ENCODE peak calls at places on chromosome 1, in ten cellular contexts. One of them, this sample, is unnamed. For H3K4me1, the result is how much of the 10 kb centered on the place peaks cover.

GRCh38 chr1:232873931-232874330 is 68.7 kb downstream of the MAP10 start:
- DNase-seq in colonic mucosa: no peak
- DNase-seq in IMR-90: no peak
- DNase-seq in thoracic aorta: no peak
- DNase-seq in cardiac muscle cell: no peak
- DNase-seq in heart left ventricle: no peak
- DNase-seq in neuronal stem cell: no peak
- DNase-seq in PC-9: no peak
- DNase-seq in CD8-positive, alpha-beta T cell: no peak
- DNase-seq in SK-N-SH: no peak
- DNase-seq in this sample: no peak

GRCh38 chr1:11571906-11572616 is 82.2 kb downstream of the FBXO2 start:
- DNase-seq in colonic mucosa: no peak
- DNase-seq in IMR-90: no peak
- DNase-seq in thoracic aorta: no peak
- DNase-seq in cardiac muscle cell: no peak
- DNase-seq in heart left ventricle: no peak
- DNase-seq in neuronal stem cell: no peak
- DNase-seq in PC-9: no peak
- DNase-seq in CD8-positive, alpha-beta T cell: no peak
- DNase-seq in SK-N-SH: no peak
- DNase-seq in this sample: no peak

GRCh38 chr1:209434066-209434465 is 149.4 kb upstream of the CAMK1G start:
- DNase-seq in colonic mucosa: no peak
- DNase-seq in IMR-90: no peak
- DNase-seq in thoracic aorta: no peak
- DNase-seq in cardiac muscle cell: peak
- DNase-seq in heart left ventricle: no peak
- DNase-seq in neuronal stem cell: no peak
- DNase-seq in PC-9: peak
- DNase-seq in CD8-positive, alpha-beta T cell: no peak
- DNase-seq in SK-N-SH: no peak
- DNase-seq in this sample: no peak

GRCh38 chr1:151325646-151326429 is 1.4 kb downstream of the PI4KB start:
- DNase-seq in colonic mucosa: no peak
- DNase-seq in IMR-90: peak
- DNase-seq in thoracic aorta: no peak
- DNase-seq in cardiac muscle cell: no peak
- DNase-seq in heart left ventricle: no peak
- DNase-seq in neuronal stem cell: no peak
- DNase-seq in PC-9: peak
- DNase-seq in CD8-positive, alpha-beta T cell: no peak
- DNase-seq in SK-N-SH: no peak
- DNase-seq in this sample: peak

GRCh38 chr1:108817016-108817415 is 39.9 kb downstream of the AKNAD1 start:
- DNase-seq in colonic mucosa: no peak
- DNase-seq in IMR-90: peak
- DNase-seq in thoracic aorta: no peak
- DNase-seq in cardiac muscle cell: peak
- DNase-seq in heart left ventricle: peak
- DNase-seq in neuronal stem cell: no peak
- DNase-seq in PC-9: peak
- DNase-seq in CD8-positive, alpha-beta T cell: no peak
- DNase-seq in SK-N-SH: no peak
- DNase-seq in this sample: peak

GRCh38 chr1:119000371-119001180 is 12.4 kb upstream of the TBX15 start:
- DNase-seq in colonic mucosa: no peak
- DNase-seq in IMR-90: no peak
- DNase-seq in thoracic aorta: no peak
- DNase-seq in cardiac muscle cell: no peak
- DNase-seq in heart left ventricle: peak
- DNase-seq in neuronal stem cell: no peak
- DNase-seq in PC-9: no peak
- DNase-seq in CD8-positive, alpha-beta T cell: no peak
- DNase-seq in SK-N-SH: no peak
- DNase-seq in this sample: no peak

GRCh38 chr1:173414136-173414535 is 63.0 kb upstream of the PRDX6 start:
- DNase-seq in colonic mucosa: no peak
- DNase-seq in IMR-90: no peak
- DNase-seq in thoracic aorta: no peak
- DNase-seq in cardiac muscle cell: no peak
- DNase-seq in heart left ventricle: no peak
- DNase-seq in neuronal stem cell: no peak
- DNase-seq in PC-9: no peak
- DNase-seq in CD8-positive, alpha-beta T cell: no peak
- DNase-seq in SK-N-SH: no peak
- DNase-seq in this sample: no peak

GRCh38 chr1:151773698-151774097 is 10.4 kb upstream of the MRPL9 start:
- DNase-seq in colonic mucosa: no peak
- DNase-seq in IMR-90: peak
- DNase-seq in thoracic aorta: no peak
- DNase-seq in cardiac muscle cell: peak
- DNase-seq in heart left ventricle: no peak
- DNase-seq in neuronal stem cell: no peak
- DNase-seq in PC-9: peak
- DNase-seq in CD8-positive, alpha-beta T cell: no peak
- DNase-seq in SK-N-SH: no peak
- DNase-seq in this sample: no peak

GRCh38 chr1:20187103-20187812 is 940 bp upstream of the PLA2G2C start:
- DNase-seq in colonic mucosa: peak
- DNase-seq in IMR-90: no peak
- DNase-seq in thoracic aorta: no peak
- DNase-seq in cardiac muscle cell: no peak
- DNase-seq in heart left ventricle: no peak
- DNase-seq in neuronal stem cell: no peak
- DNase-seq in PC-9: peak
- DNase-seq in CD8-positive, alpha-beta T cell: no peak
- DNase-seq in SK-N-SH: no peak
- DNase-seq in this sample: no peak

GRCh38 chr1:32487182-32487581 is 22.3 kb downstream of the ZBTB8B start:
- DNase-seq in colonic mucosa: no peak
- DNase-seq in IMR-90: no peak
- DNase-seq in thoracic aorta: no peak
- DNase-seq in cardiac muscle cell: no peak
- DNase-seq in heart left ventricle: no peak
- DNase-seq in neuronal stem cell: no peak
- DNase-seq in PC-9: peak
- DNase-seq in CD8-positive, alpha-beta T cell: no peak
- DNase-seq in SK-N-SH: no peak
- DNase-seq in this sample: no peak

DNA sequence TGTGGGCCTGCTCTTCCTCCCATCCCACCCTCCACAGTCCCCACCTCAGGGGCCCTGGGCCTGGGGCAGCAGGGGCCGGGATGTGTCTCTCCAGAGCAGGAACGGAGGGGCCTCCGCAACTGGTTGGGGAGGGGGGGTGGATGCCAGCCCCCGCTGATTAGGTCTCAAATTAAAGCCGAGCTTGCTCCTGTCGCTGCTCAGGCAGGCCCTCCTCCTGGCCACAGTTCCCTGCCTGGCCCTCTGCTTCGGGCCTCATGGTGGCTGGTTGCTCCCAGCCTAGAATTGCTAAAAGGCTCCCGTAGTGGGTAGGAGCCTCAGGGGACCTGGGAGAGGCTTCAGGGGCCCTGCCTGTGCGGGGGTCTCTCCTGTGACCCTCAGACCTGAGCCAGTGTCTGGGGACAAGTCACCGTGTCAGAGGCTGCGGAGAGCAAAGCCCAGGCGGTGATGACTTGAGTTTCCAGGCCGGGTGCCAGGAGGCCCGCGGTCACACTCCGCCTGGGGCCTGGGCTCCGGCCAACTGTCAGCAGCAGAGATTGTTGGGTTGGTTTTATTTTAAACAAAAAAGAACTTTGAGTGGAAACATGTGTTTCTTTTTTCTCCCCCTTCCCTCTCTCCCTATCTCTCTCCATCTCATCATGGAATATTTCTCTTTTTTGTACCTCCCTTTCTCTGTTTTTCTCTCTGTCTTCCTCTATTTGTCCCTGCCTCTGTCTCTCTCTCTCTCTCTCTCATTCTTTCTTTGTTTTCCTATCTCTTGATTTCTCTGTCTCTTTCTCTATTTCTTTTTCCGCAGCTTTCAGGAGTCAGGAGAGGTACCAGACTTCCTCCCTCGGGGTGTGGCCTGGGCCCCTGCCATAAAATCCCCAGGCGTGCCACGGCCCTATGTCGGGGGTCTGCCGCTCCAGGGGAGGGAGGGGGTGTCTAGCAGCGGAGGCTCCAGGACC is 20.0 kb upstream of the EPHA2 start:
- DNase-seq in colonic mucosa: peak
- DNase-seq in IMR-90: peak
- DNase-seq in thoracic aorta: peak
- DNase-seq in cardiac muscle cell: peak
- DNase-seq in heart left ventricle: peak
- DNase-seq in neuronal stem cell: no peak
- DNase-seq in PC-9: peak
- DNase-seq in CD8-positive, alpha-beta T cell: no peak
- DNase-seq in SK-N-SH: peak
- DNase-seq in this sample: peak
- H3K4me1 ChIP-seq in colonic mucosa: under half
- H3K4me1 ChIP-seq in IMR-90: under half
- H3K4me1 ChIP-seq in thoracic aorta: under half
- H3K4me1 ChIP-seq in cardiac muscle cell: under half
- H3K4me1 ChIP-seq in heart left ventricle: under half
- H3K4me1 ChIP-seq in neuronal stem cell: under half
- H3K4me1 ChIP-seq in PC-9: half or more
- H3K4me1 ChIP-seq in CD8-positive, alpha-beta T cell: under half
- H3K4me1 ChIP-seq in SK-N-SH: under half
- H3K4me1 ChIP-seq in this sample: half or more

DNA sequence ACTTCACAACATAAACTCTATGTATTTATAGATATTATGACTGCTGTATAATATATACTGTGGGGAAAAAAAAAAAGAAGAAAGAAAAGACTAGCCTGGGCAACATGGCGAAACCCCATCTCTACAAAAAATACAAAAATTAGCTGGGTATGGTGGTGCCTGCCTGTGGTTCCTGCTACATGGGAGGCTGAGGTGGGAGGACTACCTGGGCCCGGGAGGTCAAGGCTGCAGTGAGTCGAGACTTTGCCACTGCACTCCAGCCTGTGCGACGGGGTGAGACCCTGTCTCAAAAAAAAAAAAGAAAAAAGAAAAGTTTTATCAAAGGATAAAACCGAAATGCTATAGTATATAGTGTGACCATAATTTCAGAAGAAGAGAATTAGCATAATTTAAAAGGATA is 2.7 kb downstream of the EXOC8 start:
- DNase-seq in colonic mucosa: no peak
- DNase-seq in IMR-90: no peak
- DNase-seq in thoracic aorta: no peak
- DNase-seq in cardiac muscle cell: no peak
- DNase-seq in heart left ventricle: no peak
- DNase-seq in neuronal stem cell: no peak
- DNase-seq in PC-9: no peak
- DNase-seq in CD8-positive, alpha-beta T cell: no peak
- DNase-seq in SK-N-SH: no peak
- DNase-seq in this sample: no peak
- H3K4me3 ChIP-seq in colonic mucosa: no peak
- H3K4me3 ChIP-seq in IMR-90: peak
- H3K4me3 ChIP-seq in thoracic aorta: peak
- H3K4me3 ChIP-seq in cardiac muscle cell: peak
- H3K4me3 ChIP-seq in heart left ventricle: peak
- H3K4me3 ChIP-seq in neuronal stem cell: no peak
- H3K4me3 ChIP-seq in PC-9: peak
- H3K4me3 ChIP-seq in CD8-positive, alpha-beta T cell: no peak
- H3K4me3 ChIP-seq in SK-N-SH: peak
- H3K4me3 ChIP-seq in this sample: no peak

GRCh38 chr1:111618953-111619634 is 495 bp upstream of the RAP1A start:
- DNase-seq in colonic mucosa: no peak
- DNase-seq in IMR-90: no peak
- DNase-seq in thoracic aorta: no peak
- DNase-seq in cardiac muscle cell: no peak
- DNase-seq in heart left ventricle: no peak
- DNase-seq in neuronal stem cell: no peak
- DNase-seq in PC-9: no peak
- DNase-seq in CD8-positive, alpha-beta T cell: no peak
- DNase-seq in SK-N-SH: no peak
- DNase-seq in this sample: no peak

GRCh38 chr1:111619635-111620411 is at the start of gene RAP1A:
- DNase-seq in colonic mucosa: peak
- DNase-seq in IMR-90: peak
- DNase-seq in thoracic aorta: peak
- DNase-seq in cardiac muscle cell: peak
- DNase-seq in heart left ventricle: peak
- DNase-seq in neuronal stem cell: peak
- DNase-seq in PC-9: peak
- DNase-seq in CD8-positive, alpha-beta T cell: peak
- DNase-seq in SK-N-SH: peak
- DNase-seq in this sample: peak

GRCh38 chr1:111622166-111622565 is 2.6 kb downstream of the RAP1A start:
- DNase-seq in colonic mucosa: no peak
- DNase-seq in IMR-90: no peak
- DNase-seq in thoracic aorta: no peak
- DNase-seq in cardiac muscle cell: no peak
- DNase-seq in heart left ventricle: no peak
- DNase-seq in neuronal stem cell: no peak
- DNase-seq in PC-9: no peak
- DNase-seq in CD8-positive, alpha-beta T cell: no peak
- DNase-seq in SK-N-SH: no peak
- DNase-seq in this sample: no peak

GRCh38 chr1:111620412-111620971 is 903 bp downstream of the RAP1A start:
- DNase-seq in colonic mucosa: peak
- DNase-seq in IMR-90: no peak
- DNase-seq in thoracic aorta: no peak
- DNase-seq in cardiac muscle cell: no peak
- DNase-seq in heart left ventricle: no peak
- DNase-seq in neuronal stem cell: no peak
- DNase-seq in PC-9: no peak
- DNase-seq in CD8-positive, alpha-beta T cell: no peak
- DNase-seq in SK-N-SH: no peak
- DNase-seq in this sample: peak

GRCh38 chr1:111621050-111621449 is 1.5 kb downstream of the RAP1A start:
- DNase-seq in colonic mucosa: no peak
- DNase-seq in IMR-90: peak
- DNase-seq in thoracic aorta: no peak
- DNase-seq in cardiac muscle cell: peak
- DNase-seq in heart left ventricle: no peak
- DNase-seq in neuronal stem cell: no peak
- DNase-seq in PC-9: no peak
- DNase-seq in CD8-positive, alpha-beta T cell: no peak
- DNase-seq in SK-N-SH: no peak
- DNase-seq in this sample: no peak
- H3K4me1 ChIP-seq in colonic mucosa: under half
- H3K4me1 ChIP-seq in IMR-90: under half
- H3K4me1 ChIP-seq in thoracic aorta: half or more
- H3K4me1 ChIP-seq in cardiac muscle cell: under half
- H3K4me1 ChIP-seq in heart left ventricle: half or more
- H3K4me1 ChIP-seq in neuronal stem cell: under half
- H3K4me1 ChIP-seq in PC-9: under half
- H3K4me1 ChIP-seq in CD8-positive, alpha-beta T cell: half or more
- H3K4me1 ChIP-seq in SK-N-SH: under half
- H3K4me1 ChIP-seq in this sample: under half

DNA sequence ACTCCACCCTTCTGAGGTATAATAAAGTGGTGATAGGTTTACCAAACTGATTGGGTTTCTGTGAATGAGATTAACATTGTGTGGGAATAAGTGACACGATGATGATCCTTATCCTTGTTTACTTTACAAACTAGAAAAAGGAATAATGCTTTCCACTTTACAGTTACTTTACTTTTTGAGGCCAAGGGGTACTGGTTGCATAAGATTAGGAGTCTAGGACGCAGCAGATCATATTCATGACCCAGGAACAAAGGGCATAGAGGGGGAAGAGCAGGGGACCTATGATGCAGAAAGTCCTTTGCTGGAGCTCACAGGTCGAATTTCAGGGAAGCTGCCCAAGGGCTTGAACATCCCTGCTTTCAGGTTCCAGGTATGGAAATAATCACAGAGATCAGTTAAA is 20.4 kb downstream of the FGGY start:
- DNase-seq in colonic mucosa: no peak
- DNase-seq in IMR-90: no peak
- DNase-seq in thoracic aorta: no peak
- DNase-seq in cardiac muscle cell: no peak
- DNase-seq in heart left ventricle: no peak
- DNase-seq in neuronal stem cell: no peak
- DNase-seq in PC-9: no peak
- DNase-seq in CD8-positive, alpha-beta T cell: no peak
- DNase-seq in SK-N-SH: no peak
- DNase-seq in this sample: no peak
- H3K4me3 ChIP-seq in colonic mucosa: no peak
- H3K4me3 ChIP-seq in IMR-90: no peak
- H3K4me3 ChIP-seq in thoracic aorta: peak
- H3K4me3 ChIP-seq in cardiac muscle cell: no peak
- H3K4me3 ChIP-seq in heart left ventricle: no peak
- H3K4me3 ChIP-seq in neuronal stem cell: no peak
- H3K4me3 ChIP-seq in PC-9: no peak
- H3K4me3 ChIP-seq in CD8-positive, alpha-beta T cell: no peak
- H3K4me3 ChIP-seq in SK-N-SH: no peak
- H3K4me3 ChIP-seq in this sample: no peak

This sample was measured in SJSA1.